ENCODE peak calls at places on chromosomes 13 and 19, in six cellular contexts. One of them, this sample, is unnamed.

GRCh38 chr19:50191270-50191669 is 12.2 kb upstream of the MYH14 start:
- DNase-seq in adrenal gland: no peak
- DNase-seq in A549: no peak
- DNase-seq in fibroblast of villous mesenchyme: no peak
- DNase-seq in astrocyte: no peak
- DNase-seq in uterus: no peak
- DNase-seq in this sample: no peak

GRCh38 chr19:46393456-46394397 is 19.6 kb downstream of the CCDC8 start:
- DNase-seq in adrenal gland: no peak
- DNase-seq in A549: no peak
- DNase-seq in fibroblast of villous mesenchyme: no peak
- DNase-seq in astrocyte: no peak
- DNase-seq in uterus: no peak
- DNase-seq in this sample: no peak

GRCh38 chr13:97328222-97328790 is 105.7 kb upstream of the RAP2A start:
- DNase-seq in adrenal gland: peak; percentile 40
- DNase-seq in A549: peak; percentile 23
- DNase-seq in fibroblast of villous mesenchyme: peak; percentile 74
- DNase-seq in astrocyte: peak; percentile 84
- DNase-seq in uterus: no peak
- DNase-seq in this sample: no peak

GRCh38 chr19:54029930-54030490 is 33.7 kb downstream of the VSTM1 start:
- DNase-seq in adrenal gland: peak; percentile 70
- DNase-seq in A549: peak; percentile 88
- DNase-seq in fibroblast of villous mesenchyme: peak; percentile 78
- DNase-seq in astrocyte: no peak
- DNase-seq in uterus: no peak
- DNase-seq in this sample: peak; percentile 30

GRCh38 chr19:19270749-19271571 is 2.1 kb downstream of the TM6SF2 start:
- DNase-seq in adrenal gland: no peak
- DNase-seq in A549: no peak
- DNase-seq in fibroblast of villous mesenchyme: no peak
- DNase-seq in astrocyte: no peak
- DNase-seq in uterus: no peak
- DNase-seq in this sample: no peak

GRCh38 chr13:65638572-65639168 is 1591.5 kb downstream of the PCDH9 start:
- DNase-seq in adrenal gland: peak; percentile 23
- DNase-seq in A549: peak; percentile 29
- DNase-seq in fibroblast of villous mesenchyme: peak; percentile 17
- DNase-seq in astrocyte: peak; percentile 33
- DNase-seq in uterus: no peak
- DNase-seq in this sample: no peak

GRCh38 chr19:37845932-37846331 is 60.5 kb downstream of the WDR87 start:
- DNase-seq in adrenal gland: no peak
- DNase-seq in A549: no peak
- DNase-seq in fibroblast of villous mesenchyme: no peak
- DNase-seq in astrocyte: peak; percentile 56
- DNase-seq in uterus: no peak
- DNase-seq in this sample: no peak

GRCh38 chr19:18006895-18007604 is 920 bp upstream of the ARRDC2 start:
- DNase-seq in adrenal gland: peak; percentile 87
- DNase-seq in A549: peak; percentile 71
- DNase-seq in fibroblast of villous mesenchyme: peak; percentile 72
- DNase-seq in astrocyte: peak; percentile 27
- DNase-seq in uterus: peak; percentile 81
- DNase-seq in this sample: peak; percentile 55

GRCh38 chr13:109241160-109241559 is 545.2 kb downstream of the IRS2 start:
- DNase-seq in adrenal gland: no peak
- DNase-seq in A549: no peak
- DNase-seq in fibroblast of villous mesenchyme: no peak
- DNase-seq in astrocyte: peak; percentile 54
- DNase-seq in uterus: no peak
- DNase-seq in this sample: no peak

GRCh38 chr13:74644239-74644638 is 510.0 kb upstream of the KLF12 start:
- DNase-seq in adrenal gland: no peak
- DNase-seq in A549: no peak
- DNase-seq in fibroblast of villous mesenchyme: peak; percentile 11
- DNase-seq in astrocyte: peak; percentile 54
- DNase-seq in uterus: no peak
- DNase-seq in this sample: no peak

GRCh38 chr19:10566658-10567410 is 1.0 kb upstream of the KRI1 start:
- DNase-seq in adrenal gland: peak; percentile 54
- DNase-seq in A549: no peak
- DNase-seq in fibroblast of villous mesenchyme: no peak
- DNase-seq in astrocyte: no peak
- DNase-seq in uterus: no peak
- DNase-seq in this sample: no peak

GRCh38 chr13:51453308-51453958 is 597 bp upstream of the INTS6 start:
- DNase-seq in adrenal gland: peak; percentile 84
- DNase-seq in A549: no peak
- DNase-seq in fibroblast of villous mesenchyme: no peak
- DNase-seq in astrocyte: no peak
- DNase-seq in uterus: peak; percentile 87
- DNase-seq in this sample: peak; percentile 36

GRCh38 chr19:34838753-34839431 is 65.9 kb upstream of the ZNF599 start:
- DNase-seq in adrenal gland: no peak
- DNase-seq in A549: peak; percentile 32
- DNase-seq in fibroblast of villous mesenchyme: no peak
- DNase-seq in astrocyte: no peak
- DNase-seq in uterus: no peak
- DNase-seq in this sample: no peak

GRCh38 chr19:28553005-28553404 is 659.9 kb downstream of the UQCRFS1 start:
- DNase-seq in adrenal gland: no peak
- DNase-seq in A549: no peak
- DNase-seq in fibroblast of villous mesenchyme: no peak
- DNase-seq in astrocyte: no peak
- DNase-seq in uterus: no peak
- DNase-seq in this sample: no peak

GRCh38 chr13:104461049-104461448 is 1394.8 kb upstream of the SLC10A2 start:
- DNase-seq in adrenal gland: no peak
- DNase-seq in A549: no peak
- DNase-seq in fibroblast of villous mesenchyme: no peak
- DNase-seq in astrocyte: no peak
- DNase-seq in uterus: no peak
- DNase-seq in this sample: no peak

GRCh38 chr19:54355675-54356074 is 9.1 kb downstream of the LAIR1 start:
- DNase-seq in adrenal gland: no peak
- DNase-seq in A549: no peak
- DNase-seq in fibroblast of villous mesenchyme: no peak
- DNase-seq in astrocyte: no peak
- DNase-seq in uterus: no peak
- DNase-seq in this sample: no peak

GRCh38 chr13:113995051-113995601 is 21.2 kb upstream of the C13orf46 start:
- DNase-seq in adrenal gland: no peak
- DNase-seq in A549: no peak
- DNase-seq in fibroblast of villous mesenchyme: no peak
- DNase-seq in astrocyte: no peak
- DNase-seq in uterus: no peak
- DNase-seq in this sample: no peak

GRCh38 chr13:100674848-100675659 is 459 bp upstream of the TMTC4 start:
- DNase-seq in adrenal gland: peak; percentile 99
- DNase-seq in A549: peak; percentile 96
- DNase-seq in fibroblast of villous mesenchyme: peak; percentile 98
- DNase-seq in astrocyte: peak; percentile 94
- DNase-seq in uterus: peak; percentile 100
- DNase-seq in this sample: peak; percentile 99
- TF ChIP-seq CTCF in adrenal gland: peak; percentile 28
- TF ChIP-seq CTCF in A549: no peak
- TF ChIP-seq CTCF in fibroblast of villous mesenchyme: peak; percentile 25
- TF ChIP-seq CTCF in astrocyte: no peak
- TF ChIP-seq CTCF in uterus: peak; percentile 47
- TF ChIP-seq CTCF in this sample: no peak

DNA sequence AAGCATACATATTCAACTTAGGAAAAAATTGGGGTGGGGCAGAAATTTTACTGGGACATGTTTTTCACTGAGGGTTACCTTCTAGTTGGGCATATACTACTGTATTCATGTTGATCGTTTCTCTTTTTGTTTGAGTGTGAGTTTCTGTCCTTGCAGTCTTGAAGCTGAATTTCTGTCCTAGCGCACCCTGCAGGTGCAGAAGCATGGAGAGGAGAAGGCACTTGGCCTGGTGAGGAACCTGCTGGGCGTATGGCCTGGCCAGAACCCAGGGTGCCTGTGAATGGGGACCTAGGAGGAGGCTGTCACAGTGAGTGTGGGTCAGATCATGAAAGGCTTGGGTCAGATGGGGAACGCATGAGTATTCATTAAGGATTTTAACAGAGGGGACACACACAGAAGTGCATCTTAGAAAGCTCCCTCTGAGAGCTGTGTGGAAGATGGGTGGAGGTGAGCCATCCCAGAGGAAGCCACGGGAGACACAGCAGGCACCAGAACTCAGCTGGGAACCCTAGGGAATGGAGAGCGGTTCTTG is 36.8 kb downstream of the SERP2 start:
- DNase-seq in adrenal gland: no peak
- DNase-seq in A549: no peak
- DNase-seq in fibroblast of villous mesenchyme: no peak
- DNase-seq in astrocyte: no peak
- DNase-seq in uterus: no peak
- DNase-seq in this sample: no peak
- TF ChIP-seq CTCF in adrenal gland: no peak
- TF ChIP-seq CTCF in A549: no peak
- TF ChIP-seq CTCF in fibroblast of villous mesenchyme: no peak
- TF ChIP-seq CTCF in astrocyte: no peak
- TF ChIP-seq CTCF in uterus: no peak
- TF ChIP-seq CTCF in this sample: no peak

GRCh38 chr13:98484289-98485219 is 92.4 kb downstream of the STK24 start:
- DNase-seq in adrenal gland: peak; percentile 91
- DNase-seq in A549: peak; percentile 96
- DNase-seq in fibroblast of villous mesenchyme: peak; percentile 98
- DNase-seq in astrocyte: peak; percentile 95
- DNase-seq in uterus: peak; percentile 69
- DNase-seq in this sample: peak; percentile 77
- TF ChIP-seq CTCF in adrenal gland: no peak
- TF ChIP-seq CTCF in A549: no peak
- TF ChIP-seq CTCF in fibroblast of villous mesenchyme: no peak
- TF ChIP-seq CTCF in astrocyte: no peak
- TF ChIP-seq CTCF in uterus: no peak
- TF ChIP-seq CTCF in this sample: no peak

GRCh38 chr13:41802033-41802683 is 158.8 kb downstream of the VWA8 start:
- DNase-seq in adrenal gland: no peak
- DNase-seq in A549: no peak
- DNase-seq in fibroblast of villous mesenchyme: no peak
- DNase-seq in astrocyte: no peak
- DNase-seq in uterus: no peak
- DNase-seq in this sample: no peak
- TF ChIP-seq CTCF in adrenal gland: no peak
- TF ChIP-seq CTCF in A549: no peak
- TF ChIP-seq CTCF in fibroblast of villous mesenchyme: no peak
- TF ChIP-seq CTCF in astrocyte: no peak
- TF ChIP-seq CTCF in uterus: no peak
- TF ChIP-seq CTCF in this sample: no peak

DNA sequence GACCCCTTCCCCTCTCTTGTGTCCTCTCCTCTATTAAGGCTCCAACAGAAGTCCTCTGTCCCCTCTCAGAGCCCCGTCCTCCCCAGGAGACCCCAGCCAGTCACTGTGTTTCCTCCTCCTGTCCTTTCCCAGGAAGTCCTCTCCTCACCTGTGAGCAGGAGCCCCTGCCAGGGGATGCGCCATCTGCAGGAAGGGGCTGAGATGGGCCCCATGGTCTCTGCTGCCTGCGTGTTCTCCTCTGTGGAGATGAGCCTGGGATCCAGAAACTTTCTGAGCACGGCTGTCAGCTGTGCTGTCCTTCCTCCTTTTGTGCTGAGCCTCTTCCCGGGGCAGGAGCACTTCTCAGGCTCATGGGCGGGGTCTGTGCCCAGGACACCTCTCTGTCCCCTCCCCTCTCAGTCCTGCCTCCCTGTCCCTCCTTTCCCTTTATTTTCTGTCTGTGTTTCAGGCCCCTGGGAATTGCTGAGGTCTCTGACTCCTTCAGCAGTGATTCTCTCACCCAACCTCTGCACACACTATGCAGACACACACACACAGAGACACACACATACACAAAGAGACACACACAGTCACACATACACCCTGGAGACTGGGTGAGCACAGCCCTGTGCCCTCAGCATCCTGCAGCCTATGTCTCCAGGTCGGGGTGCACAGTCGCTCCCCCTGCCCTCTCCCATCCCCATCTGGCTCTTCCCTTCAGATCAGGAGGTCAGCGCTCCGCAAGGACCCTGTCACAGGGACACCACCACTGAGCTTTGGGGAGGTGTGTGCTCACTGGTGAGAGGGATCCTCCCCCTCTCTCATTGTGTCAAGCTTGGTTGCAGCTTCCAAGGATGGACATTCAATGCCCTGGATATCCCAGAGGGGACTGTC is at the start of gene CEACAM8:
- DNase-seq in adrenal gland: no peak
- DNase-seq in A549: no peak
- DNase-seq in fibroblast of villous mesenchyme: no peak
- DNase-seq in astrocyte: no peak
- DNase-seq in uterus: no peak
- DNase-seq in this sample: no peak
- TF ChIP-seq CTCF in adrenal gland: no peak
- TF ChIP-seq CTCF in A549: no peak
- TF ChIP-seq CTCF in fibroblast of villous mesenchyme: no peak
- TF ChIP-seq CTCF in astrocyte: no peak
- TF ChIP-seq CTCF in uterus: no peak
- TF ChIP-seq CTCF in this sample: no peak

GRCh38 chr13:87820221-87820620 is 149.1 kb downstream of the SLITRK5 start:
- DNase-seq in adrenal gland: no peak
- DNase-seq in A549: no peak
- DNase-seq in fibroblast of villous mesenchyme: no peak
- DNase-seq in astrocyte: no peak
- DNase-seq in uterus: no peak
- DNase-seq in this sample: no peak

GRCh38 chr13:87810920-87811344 is 139.8 kb downstream of the SLITRK5 start:
- DNase-seq in adrenal gland: no peak
- DNase-seq in A549: peak; percentile 81
- DNase-seq in fibroblast of villous mesenchyme: no peak
- DNase-seq in astrocyte: no peak
- DNase-seq in uterus: no peak
- DNase-seq in this sample: no peak

GRCh38 chr13:87810391-87810801 is 139.2 kb downstream of the SLITRK5 start:
- DNase-seq in adrenal gland: no peak
- DNase-seq in A549: peak; percentile 82
- DNase-seq in fibroblast of villous mesenchyme: no peak
- DNase-seq in astrocyte: no peak
- DNase-seq in uterus: no peak
- DNase-seq in this sample: no peak

DNA sequence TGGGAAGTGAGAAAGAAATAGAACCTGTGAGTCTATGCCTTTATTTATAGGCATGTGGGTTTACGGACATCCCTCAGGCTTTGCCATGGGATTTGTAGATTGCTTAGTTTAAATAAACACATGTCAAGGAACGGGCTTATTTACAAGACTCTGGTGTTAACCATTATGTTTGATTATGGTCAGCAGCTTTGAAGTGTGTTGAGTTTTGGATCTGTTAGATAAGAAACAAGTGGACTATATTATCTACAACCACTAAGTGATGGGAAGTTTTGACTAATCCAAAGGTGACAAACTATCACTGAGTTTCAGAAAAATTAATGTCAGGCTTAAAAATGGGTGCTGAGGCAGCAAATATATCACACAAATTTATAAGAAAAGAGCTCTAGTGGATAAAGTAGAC is 143.3 kb downstream of the SLITRK5 start:
- DNase-seq in adrenal gland: no peak
- DNase-seq in A549: no peak
- DNase-seq in fibroblast of villous mesenchyme: no peak
- DNase-seq in astrocyte: no peak
- DNase-seq in uterus: no peak
- DNase-seq in this sample: no peak
- TF ChIP-seq CTCF in adrenal gland: no peak
- TF ChIP-seq CTCF in A549: no peak
- TF ChIP-seq CTCF in fibroblast of villous mesenchyme: no peak
- TF ChIP-seq CTCF in astrocyte: no peak
- TF ChIP-seq CTCF in uterus: no peak
- TF ChIP-seq CTCF in this sample: no peak

GRCh38 chr13:30158774-30159445 is 148.4 kb downstream of the KATNAL1 start:
- DNase-seq in adrenal gland: peak; percentile 72
- DNase-seq in A549: no peak
- DNase-seq in fibroblast of villous mesenchyme: peak; percentile 75
- DNase-seq in astrocyte: peak; percentile 84
- DNase-seq in uterus: peak; percentile 55
- DNase-seq in this sample: no peak
- TF ChIP-seq CTCF in adrenal gland: peak; percentile 35
- TF ChIP-seq CTCF in A549: peak; percentile 12
- TF ChIP-seq CTCF in fibroblast of villous mesenchyme: peak; percentile 70
- TF ChIP-seq CTCF in astrocyte: peak; percentile 50
- TF ChIP-seq CTCF in uterus: peak; percentile 26
- TF ChIP-seq CTCF in this sample: no peak

This sample was measured in omental fat pad.